ENCODE peak calls at places on chromosome 2, in eight cellular contexts. W is OCI-LY7, K is neural progenitor cell, T is GM23338, Y is GM23248, L is HCT116, Z is SK-N-SH, E is PC-3. F is an unnamed sample.

GRCh38 chr2:36859366-36859792 is 107.0 kb downstream of the STRN start:
- DNase-seq in K (no peak), Z (no peak), E (no peak), T (no peak), Y (no peak), W (no peak), L (no peak), F (no peak)

GRCh38 chr2:88199912-88200682 is 30.0 kb downstream of the THNSL2 start:
- DNase-seq in K (peak; percentile 74), Y (peak; percentile 43), W (no peak), L (no peak), Z (peak; percentile 53), E (no peak), T (peak; percentile 77), F (peak; percentile 48)

GRCh38 chr2:218005486-218005885 is 2.7 kb upstream of the TNS1 start:
- DNase-seq in K (no peak), E (no peak), W (no peak), T (no peak), L (no peak), Y (peak; percentile 74), Z (no peak), F (no peak)

GRCh38 chr2:48343571-48344440 is 186.1 kb upstream of the STON1 start:
- DNase-seq in T (no peak), Z (peak; percentile 10), W (no peak), L (no peak), E (peak; percentile 90), Y (peak; percentile 85), K (no peak), F (peak; percentile 15)

GRCh38 chr2:221245045-221245444 is 327.1 kb downstream of the EPHA4 start:
- DNase-seq in Z (no peak), W (no peak), L (no peak), Y (no peak), E (no peak), T (peak; percentile 61), K (no peak), F (no peak)

GRCh38 chr2:98913916-98914712 is 21.9 kb downstream of the CRACDL start:
- DNase-seq in L (no peak), W (no peak), K (no peak), T (no peak), E (peak; percentile 56), Z (no peak), Y (no peak), F (no peak)

GRCh38 chr2:66661253-66662173 is 226.6 kb downstream of the MEIS1 start:
- DNase-seq in Z (no peak), T (no peak), Y (no peak), K (no peak), E (no peak), W (no peak), L (no peak), F (no peak)

GRCh38 chr2:240871071-240871958 is 2.7 kb downstream of the AGXT start:
- DNase-seq in W (no peak), T (no peak), Z (peak; percentile 21), Y (no peak), K (no peak), E (no peak), L (no peak), F (no peak)

GRCh38 chr2:102251042-102251848 is 60.1 kb upstream of the IL1RL1 start:
- DNase-seq in W (no peak), L (no peak), E (no peak), T (peak; percentile 83), K (peak; percentile 69), Z (peak; percentile 45), Y (peak; percentile 84), F (peak; percentile 68)

GRCh38 chr2:145543155-145543554 is 1023.2 kb upstream of the ZEB2 start:
- DNase-seq in T (no peak), W (no peak), Y (no peak), Z (no peak), L (no peak), E (peak; percentile 56), K (no peak), F (no peak)

GRCh38 chr2:18889565-18890332 is 300.4 kb upstream of the NT5C1B start:
- DNase-seq in K (no peak), W (no peak), Z (no peak), L (no peak), T (no peak), Y (no peak), E (no peak), F (no peak)

GRCh38 chr2:16622399-16622968 is 43.1 kb downstream of the CYRIA start:
- DNase-seq in L (no peak), Z (no peak), E (no peak), K (no peak), W (peak; percentile 74), T (no peak), Y (no peak), F (no peak)

GRCh38 chr2:109187711-109188484 is 58.9 kb downstream of the SH3RF3 start:
- DNase-seq in Z (no peak), E (no peak), W (no peak), L (no peak), K (no peak), T (no peak), Y (no peak), F (no peak)

GRCh38 chr2:55401124-55401523 is 18.5 kb downstream of the CCDC88A start:
- DNase-seq in T (no peak), W (no peak), E (no peak), Z (no peak), L (no peak), K (no peak), Y (peak; percentile 15), F (no peak)

GRCh38 chr2:133204461-133204860 is 363.8 kb downstream of the NCKAP5 start:
- DNase-seq in Z (no peak), E (no peak), Y (no peak), T (no peak), L (no peak), K (no peak), W (no peak), F (no peak)

GRCh38 chr2:160909781-160910242 is 250.4 kb upstream of the TANK start:
- DNase-seq in K (no peak), Z (no peak), L (no peak), W (no peak), E (no peak), T (no peak), Y (peak; percentile 77), F (no peak)

GRCh38 chr2:67997528-67998267 is 65.1 kb downstream of the C1D start:
- DNase-seq in E (peak; percentile 94), Y (peak; percentile 94), K (no peak), W (no peak), T (no peak), Z (no peak), L (no peak), F (no peak)

GRCh38 chr2:98936917-98937351 is 909 bp upstream of the CRACDL start:
- DNase-seq in W (no peak), L (no peak), T (peak; percentile 65), Y (no peak), Z (peak; percentile 45), K (peak; percentile 81), E (no peak), F (no peak)

GRCh38 chr2:112959109-112959591 is 18.7 kb upstream of the IL36G start:
- DNase-seq in Z (peak; percentile 8), K (peak; percentile 18), W (no peak), T (peak; percentile 74), E (peak; percentile 39), L (no peak), Y (peak; percentile 13), F (peak; percentile 23)

GRCh38 chr2:84631047-84631446 is 114.7 kb downstream of the DNAH6 start:
- DNase-seq in Y (peak; percentile 58), K (peak; percentile 38), T (peak; percentile 62), E (peak; percentile 63), Z (peak; percentile 36), W (peak; percentile 9), L (peak; percentile 53), F (peak; percentile 50)

GRCh38 chr2:14551069-14551468 is 81.4 kb upstream of the LRATD1 start:
- DNase-seq in E (no peak), L (no peak), Z (no peak), W (no peak), Y (no peak), T (no peak), K (no peak), F (no peak)

GRCh38 chr2:239253705-239254104 is 147.1 kb downstream of the HDAC4 start:
- DNase-seq in W (peak; percentile 43), E (no peak), Y (no peak), K (no peak), T (no peak), Z (no peak), L (no peak), F (no peak)

GRCh38 chr2:106334802-106335201 is 133.4 kb downstream of the RGPD3 start:
- DNase-seq in K (no peak), E (no peak), L (no peak), W (no peak), T (no peak), Z (no peak), Y (no peak), F (no peak)
- TF ChIP-seq EZH2phosphoT487 in K (no peak), E (no peak), L (no peak), W (no peak), T (no peak), Z (no peak), Y (no peak), F (no peak)

GRCh38 chr2:234377761-234378341 is 119.0 kb downstream of the ARL4C start:
- DNase-seq in Z (no peak), E (no peak), L (no peak), T (no peak), K (peak; percentile 38), W (no peak), Y (peak; percentile 86), F (no peak)
- H2AFZ ChIP-seq in Z (no peak overlapping the region), E (no peak overlapping the region), L (no peak overlapping the region), T (peak overlapping the region; percentile 96), K (peak overlapping the region; percentile 38), W (no peak overlapping the region), Y (peak overlapping the region; percentile 85), F (no peak overlapping the region)

DNA sequence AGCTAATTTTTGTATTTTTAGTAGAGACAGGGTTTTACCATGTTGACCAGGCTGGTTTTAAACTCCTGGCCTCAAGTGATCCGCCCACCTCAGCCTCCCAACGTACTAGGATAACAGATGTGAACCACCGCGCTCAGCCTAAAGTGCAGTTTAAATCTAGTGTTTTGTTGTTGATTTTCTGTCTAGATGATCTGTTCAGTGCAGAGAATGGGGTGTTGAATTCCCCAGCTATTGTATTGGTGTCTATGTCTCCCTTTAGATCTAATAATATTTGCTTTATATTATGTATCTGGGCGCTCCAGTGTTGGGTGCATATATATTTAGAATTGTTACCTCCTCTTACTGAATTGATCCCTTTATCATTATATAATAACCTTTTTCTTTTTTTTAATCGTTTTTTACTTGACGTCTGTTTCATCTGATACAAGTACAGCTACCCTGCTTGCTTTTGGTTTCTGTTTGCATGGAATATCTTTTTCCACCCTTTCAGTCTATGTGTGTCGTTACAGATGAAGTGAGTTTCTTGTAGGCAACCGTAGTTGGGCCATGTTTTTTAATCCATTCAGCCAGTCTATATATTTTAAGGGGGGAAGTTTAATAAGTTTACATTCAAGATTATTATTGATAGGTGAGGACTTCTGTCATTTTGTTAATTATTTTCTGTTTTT is 34.3 kb downstream of the GALM start:
- DNase-seq in Z (no peak), K (no peak), Y (no peak), W (no peak), E (no peak), T (no peak), L (no peak), F (no peak)
- H3K4me3 ChIP-seq in Z (no peak overlapping the region), K (no peak overlapping the region), Y (no peak overlapping the region), W (no peak overlapping the region), E (no peak overlapping the region), T (no peak overlapping the region), L (no peak overlapping the region), F (no peak overlapping the region)

DNA sequence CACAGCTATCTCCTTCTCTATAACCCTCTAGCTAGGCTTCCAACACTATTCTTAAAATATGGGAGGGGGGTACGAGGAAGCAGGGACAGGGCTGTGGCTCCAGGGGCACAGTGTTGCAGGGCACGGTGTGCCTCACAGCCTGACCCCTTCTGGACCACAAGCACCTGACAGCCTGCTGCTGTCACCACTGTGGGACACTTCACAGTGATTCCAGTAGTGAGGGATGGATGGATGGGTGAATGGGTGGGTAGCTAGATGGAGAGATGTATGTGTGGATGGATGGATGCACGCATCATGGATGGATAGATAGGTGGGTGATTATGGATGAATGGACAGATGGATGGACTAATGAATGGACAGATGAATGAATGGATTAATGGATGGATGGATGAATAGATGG is 21.6 kb downstream of the PXDN start:
- DNase-seq in L (no peak), Z (no peak), W (no peak), Y (no peak), K (no peak), E (no peak), T (no peak), F (no peak)
- TF ChIP-seq EZH2phosphoT487 in L (no peak), Z (no peak), W (no peak), Y (no peak), K (no peak), E (no peak), T (no peak), F (no peak)

F was measured in hepatocyte.